ENCODE peak calls at places on chromosomes 16 and 17, in five cellular contexts. M is HL-60, J is A549, W is GM23338, K is K562. C is an unnamed sample.

GRCh38 chr17:81960130-81960958 is 643 bp downstream of the NOTUM start:
- DNase-seq in M (no peak), J (no peak), W (peak), K (peak), C (no peak)

GRCh38 chr16:53061701-53062159 is 6.9 kb downstream of the CHD9 start:
- DNase-seq in M (peak), J (no peak), W (no peak), K (no peak), C (no peak)

GRCh38 chr17:12631076-12631475 is 34.6 kb upstream of the MYOCD start:
- DNase-seq in M (no peak), J (no peak), W (no peak), K (no peak), C (no peak)

GRCh38 chr16:3762080-3762750 is 44.9 kb upstream of the TRAP1 start:
- DNase-seq in M (no peak), J (no peak), W (no peak), K (no peak), C (no peak)

GRCh38 chr17:69179227-69179952 is 37.7 kb upstream of the ABCA6 start:
- DNase-seq in M (no peak), J (no peak), W (peak), K (no peak), C (no peak)

GRCh38 chr17:40358323-40359038 is 6.1 kb downstream of the GJD3 start:
- DNase-seq in M (peak), J (peak), W (peak), K (peak), C (peak)

GRCh38 chr16:30740364-30741251 is 7.6 kb upstream of the PHKG2 start:
- DNase-seq in M (no peak), J (peak), W (peak), K (peak), C (peak)

GRCh38 chr17:42720996-42721583 is 23.8 kb downstream of the EZH1 start:
- DNase-seq in M (peak), J (peak), W (peak), K (peak), C (peak)

GRCh38 chr16:28063047-28063521 is 430 bp downstream of the GSG1L start:
- DNase-seq in M (peak), J (no peak), W (peak), K (no peak), C (no peak)

GRCh38 chr17:19726615-19727376 is 10.4 kb upstream of the SLC47A2 start:
- DNase-seq in M (no peak), J (no peak), W (no peak), K (no peak), C (no peak)

GRCh38 chr17:19725486-19725885 is 9.1 kb upstream of the SLC47A2 start:
- DNase-seq in M (no peak), J (no peak), W (no peak), K (no peak), C (no peak)

GRCh38 chr17:19729900-19730299 is 13.5 kb upstream of the SLC47A2 start:
- DNase-seq in M (no peak), J (no peak), W (no peak), K (no peak), C (no peak)

GRCh38 chr17:19727466-19728113 is 11.2 kb upstream of the SLC47A2 start:
- DNase-seq in M (peak), J (no peak), W (no peak), K (no peak), C (no peak)

DNA sequence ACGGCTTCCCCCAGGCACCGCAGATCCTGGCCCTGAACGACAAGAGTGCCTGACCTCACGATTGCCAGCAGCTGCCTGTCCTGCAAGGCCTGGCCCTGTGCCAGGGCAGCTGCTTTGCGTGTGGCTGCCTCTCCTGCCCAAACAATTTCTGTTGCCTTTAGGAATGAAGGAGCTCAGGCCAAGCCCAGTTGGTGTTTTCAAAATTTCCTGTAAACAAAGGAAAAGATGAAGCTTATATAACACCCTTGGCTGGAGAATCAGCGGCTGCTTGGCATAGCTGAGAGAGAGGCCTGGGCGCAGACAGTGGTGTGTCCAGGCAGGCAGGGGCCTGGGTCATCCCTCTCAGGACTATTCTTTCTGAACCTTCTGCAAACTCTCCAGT is 11.7 kb upstream of the SLC47A2 start:
- DNase-seq in M (peak), J (no peak), W (no peak), K (no peak), C (no peak)
- TF ChIP-seq REST in M (no peak), J (no peak), W (no peak), K (no peak), C (no peak)

GRCh38 chr17:48084932-48085331 is 16.3 kb downstream of the CBX1 start:
- DNase-seq in M (no peak), J (no peak), W (no peak), K (no peak), C (no peak)
- TF ChIP-seq REST in M (no peak), J (no peak), W (no peak), K (no peak), C (no peak)

GRCh38 chr16:48029768-48030167 is 126.0 kb downstream of the ABCC12 start:
- DNase-seq in M (no peak), J (no peak), W (no peak), K (no peak), C (no peak)

GRCh38 chr16:48035142-48035541 is 120.7 kb downstream of the ABCC12 start:
- DNase-seq in M (no peak), J (no peak), W (no peak), K (no peak), C (no peak)

GRCh38 chr16:48025359-48025758 is 130.4 kb downstream of the ABCC12 start:
- DNase-seq in M (no peak), J (no peak), W (no peak), K (no peak), C (no peak)

DNA sequence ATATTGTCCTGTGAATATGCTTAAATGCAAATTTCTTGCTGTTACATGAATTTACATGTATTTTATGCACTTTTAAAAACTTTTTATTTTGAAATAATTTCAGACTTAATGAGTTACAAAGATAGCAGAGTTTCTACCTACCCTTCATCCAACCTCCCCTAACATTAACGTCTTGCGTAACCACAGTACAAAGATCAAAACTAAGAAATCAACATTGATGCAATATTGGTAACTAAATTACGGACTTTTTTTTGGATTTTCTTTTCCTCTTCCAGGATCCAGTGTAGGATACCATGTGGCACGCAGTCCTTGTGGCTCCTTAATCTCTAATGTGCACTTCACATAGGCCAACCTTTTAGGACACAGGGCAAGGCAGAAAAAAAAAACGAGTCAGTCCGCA is 124.9 kb downstream of the ABCC12 start:
- DNase-seq in M (no peak), J (no peak), W (no peak), K (no peak), C (no peak)
- TF ChIP-seq REST in M (no peak), J (no peak), W (no peak), K (no peak), C (no peak)

GRCh38 chr17:64057701-64058263 is 37.3 kb upstream of the ICAM2 start:
- DNase-seq in M (no peak), J (no peak), W (no peak), K (no peak), C (no peak)
- TF ChIP-seq REST in M (no peak), J (no peak), W (no peak), K (no peak), C (no peak)

DNA sequence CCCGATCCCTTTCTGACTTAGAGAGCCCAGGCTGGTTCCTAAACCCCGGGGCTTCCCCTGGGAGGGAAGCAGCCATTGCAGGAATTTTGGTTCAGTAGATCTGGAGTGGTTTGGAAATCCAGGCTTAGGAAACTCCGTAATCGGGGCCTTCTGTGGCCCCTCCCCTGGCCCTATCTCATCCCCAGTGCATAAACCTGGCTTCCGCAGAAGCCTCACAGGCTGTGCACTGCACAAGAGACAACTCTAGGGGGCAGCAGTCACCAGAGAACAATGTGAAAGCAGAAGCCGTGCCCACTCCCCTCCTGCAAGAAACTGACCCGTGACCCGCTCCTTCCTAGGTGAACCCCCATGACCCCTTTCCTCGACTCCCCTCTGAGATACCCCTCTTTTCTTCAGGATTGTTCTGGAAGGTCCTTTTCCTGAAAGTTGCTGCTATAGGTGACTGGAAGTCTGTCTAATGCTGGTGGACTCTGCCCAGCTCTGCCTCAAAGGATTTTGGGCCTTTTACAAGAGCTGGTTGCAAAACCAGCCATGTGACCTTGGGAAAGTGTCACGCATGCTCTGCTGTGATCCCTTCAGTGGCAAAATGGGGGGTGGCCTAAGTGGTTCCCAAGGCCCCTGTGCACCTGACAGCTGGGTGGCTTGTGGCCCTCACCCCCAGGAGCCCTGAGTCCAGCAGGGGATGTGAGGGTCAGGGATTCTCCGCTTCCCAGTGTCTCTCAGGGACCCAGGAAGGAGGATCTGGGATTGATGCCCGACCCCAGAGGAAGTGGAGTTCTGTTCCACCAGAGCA is 14.4 kb downstream of the GUCY2D start:
- DNase-seq in M (peak), J (peak), W (peak), K (peak), C (no peak)
- TF ChIP-seq REST in M (no peak), J (no peak), W (no peak), K (no peak), C (no peak)

GRCh38 chr17:72977768-72978417 is 114.6 kb downstream of the SLC39A11 start:
- DNase-seq in M (peak), J (no peak), W (no peak), K (peak), C (peak)
- TF ChIP-seq REST in M (no peak), J (no peak), W (no peak), K (no peak), C (no peak)

GRCh38 chr17:78257810-78258322 is 26.4 kb downstream of the TMEM235 start:
- DNase-seq in M (peak), J (no peak), W (no peak), K (peak), C (no peak)
- TF ChIP-seq REST in M (no peak), J (no peak), W (no peak), K (no peak), C (no peak)

GRCh38 chr17:27585792-27586191 is 45.2 kb upstream of the LGALS9 start:
- DNase-seq in M (no peak), J (no peak), W (no peak), K (no peak), C (no peak)
- TF ChIP-seq REST in M (no peak), J (no peak), W (no peak), K (no peak), C (no peak)

GRCh38 chr17:17994271-17994670 is 21.6 kb downstream of the DRC3 start:
- DNase-seq in M (peak), J (peak), W (peak), K (no peak), C (peak)
- TF ChIP-seq REST in M (no peak), J (no peak), W (no peak), K (no peak), C (no peak)

GRCh38 chr17:6444573-6445335 is 499 bp downstream of the PIMREG start:
- DNase-seq in M (no peak), J (no peak), W (peak), K (no peak), C (no peak)

GRCh38 chr17:6449307-6449706 is 5.1 kb downstream of the PIMREG start:
- DNase-seq in M (no peak), J (no peak), W (no peak), K (no peak), C (no peak)

GRCh38 chr17:6450926-6451717 is 6.9 kb downstream of the PIMREG start:
- DNase-seq in M (no peak), J (no peak), W (peak), K (no peak), C (no peak)

GRCh38 chr17:6446516-6447100 is 2.4 kb downstream of the PIMREG start:
- DNase-seq in M (no peak), J (no peak), W (no peak), K (no peak), C (no peak)

DNA sequence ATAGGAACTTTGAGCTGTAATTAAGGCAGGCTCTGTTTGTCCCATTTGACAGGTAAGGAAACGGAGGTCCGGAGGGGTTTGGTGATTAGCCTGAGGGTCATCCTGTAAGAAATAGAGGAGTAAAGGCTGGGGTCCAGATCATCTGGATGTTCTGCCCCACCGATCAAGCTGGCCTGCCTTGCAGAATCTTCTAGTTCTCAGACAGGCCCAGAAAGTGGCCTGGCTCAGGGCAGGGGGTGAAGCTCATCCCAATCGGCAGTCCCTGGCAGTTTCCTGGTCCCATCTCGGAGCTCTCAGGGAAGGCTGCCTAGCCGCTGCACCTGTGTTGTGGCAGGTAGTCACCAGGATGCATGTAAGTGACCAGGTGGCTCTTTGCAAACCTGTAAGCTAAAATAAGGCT is 4.2 kb downstream of the PIMREG start:
- DNase-seq in M (no peak), J (no peak), W (no peak), K (no peak), C (no peak)
- TF ChIP-seq REST in M (no peak), J (no peak), W (no peak), K (no peak), C (no peak)

C was measured in HCT116.